ENCODE peak calls at places on chromosomes 11 and 22, in four cellular contexts. R is astrocyte of the spinal cord, V is progenitor cell of endocrine pancreas, M is tibial nerve. X is an unnamed sample.

GRCh38 chr11:77095551-77096490 is 6.8 kb upstream of the OMP start:
- DNase-seq in V (no peak), R (no peak), M (no peak), X (no peak)

GRCh38 chr11:102467080-102467708 is 14.6 kb upstream of the TMEM123 start:
- DNase-seq in V (no peak), M (no peak), R (no peak), X (no peak)

GRCh38 chr22:47151490-47151889 is 389.0 kb downstream of the TBC1D22A start:
- DNase-seq in M (no peak), V (no peak), R (peak; percentile 52), X (no peak)

GRCh38 chr11:6900327-6900999 is 8.2 kb upstream of the OR2D2 start:
- DNase-seq in M (no peak), R (no peak), V (no peak), X (no peak)

GRCh38 chr11:86637976-86638375 is 34.4 kb downstream of the ME3 start:
- DNase-seq in M (no peak), R (peak; percentile 87), V (no peak), X (no peak)

GRCh38 chr22:45291061-45291930 is 6.5 kb downstream of the UPK3A start:
- DNase-seq in V (no peak), M (no peak), R (no peak), X (no peak)

GRCh38 chr22:38927033-38927789 is 30.2 kb upstream of the APOBEC3A start:
- DNase-seq in R (peak; percentile 46), M (peak; percentile 49), V (peak; percentile 70), X (no peak)

GRCh38 chr11:128497057-128497957 is 90.1 kb downstream of the ETS1 start:
- DNase-seq in M (no peak), R (peak; percentile 99), V (no peak), X (no peak)

GRCh38 chr11:3841426-3842304 is 906 bp upstream of the RHOG start:
- DNase-seq in R (peak; percentile 89), M (peak; percentile 67), V (peak; percentile 79), X (peak; percentile 68)

GRCh38 chr11:47111318-47111804 is 65.3 kb downstream of the ARFGAP2 start:
- DNase-seq in M (no peak), V (no peak), R (no peak), X (no peak)

GRCh38 chr11:39236916-39237315 is 2222.5 kb downstream of the LRRC4C start:
- DNase-seq in V (no peak), M (no peak), R (no peak), X (no peak)

GRCh38 chr22:46649176-46650077 is 29.2 kb downstream of the GRAMD4 start:
- DNase-seq in R (peak; percentile 43), V (no peak), M (no peak), X (no peak)

GRCh38 chr11:7278314-7278917 is 26.7 kb downstream of the SYT9 start:
- DNase-seq in R (peak; percentile 29), V (no peak), M (no peak), X (no peak)

GRCh38 chr11:104547996-104548661 is 350.1 kb downstream of the CASP12 start:
- DNase-seq in R (peak; percentile 14), M (no peak), V (no peak), X (no peak)

GRCh38 chr11:35964846-35965245 is 21.0 kb downstream of the LDLRAD3 start:
- DNase-seq in V (no peak), R (no peak), M (no peak), X (no peak)

GRCh38 chr22:27906241-27906640 is 12.8 kb downstream of the PITPNB start:
- DNase-seq in R (peak; percentile 20), M (no peak), V (no peak), X (no peak)

GRCh38 chr11:86805873-86806310 is 5.5 kb downstream of the PRSS23 start:
- DNase-seq in M (no peak), R (no peak), V (no peak), X (no peak)

GRCh38 chr11:71239581-71239980 is 12.8 kb downstream of the SHANK2 start:
- DNase-seq in V (no peak), M (no peak), R (no peak), X (no peak)

GRCh38 chr11:73480677-73481076 is 104.5 kb downstream of the RELT start:
- DNase-seq in M (no peak), R (no peak), V (no peak), X (no peak)

GRCh38 chr22:30809086-30809485 is 114.4 kb downstream of the OSBP2 start:
- DNase-seq in V (no peak), M (no peak), R (peak; percentile 32), X (no peak)

GRCh38 chr11:71293961-71294782 is 41.8 kb upstream of the SHANK2 start:
- DNase-seq in V (no peak), R (no peak), M (no peak), X (no peak)

GRCh38 chr22:28341001-28341400 is 338.6 kb downstream of the TTC28 start:
- DNase-seq in V (no peak), R (peak; percentile 16), M (no peak), X (no peak)

GRCh38 chr22:22714600-22715361 is 70.4 kb downstream of the GGTLC2 start:
- DNase-seq in M (no peak), R (no peak), V (no peak), X (no peak)

GRCh38 chr22:29268511-29269229 is 602 bp downstream of the EWSR1 start:
- DNase-seq in R (peak; percentile 82), M (no peak), V (peak; percentile 53), X (no peak)

GRCh38 chr11:69002743-69003231 is 10.3 kb downstream of the MRGPRF start:
- DNase-seq in R (no peak), M (peak; percentile 11), V (no peak), X (peak; percentile 21)

GRCh38 chr11:36356201-36356600 is 60.1 kb downstream of the PRR5L start:
- DNase-seq in R (no peak), V (no peak), M (no peak), X (no peak)

GRCh38 chr11:77107950-77108349 is 5.3 kb downstream of the OMP start:
- DNase-seq in V (no peak), M (no peak), R (peak; percentile 92), X (no peak)

GRCh38 chr11:110077866-110078325 is 15.3 kb upstream of the ZC3H12C start:
- DNase-seq in M (no peak), R (peak; percentile 69), V (no peak), X (no peak)

GRCh38 chr11:113048820-113049555 is 87.8 kb downstream of the NCAM1 start:
- DNase-seq in R (peak; percentile 35), V (no peak), M (no peak), X (no peak)

GRCh38 chr11:33828604-33829429 is 54.5 kb upstream of the FBXO3 start:
- DNase-seq in M (no peak), R (no peak), V (no peak), X (no peak)

GRCh38 chr22:35477911-35478582 is 62.6 kb upstream of the RASD2 start:
- DNase-seq in R (peak; percentile 64), M (no peak), V (no peak), X (no peak)

GRCh38 chr11:120184371-120184945 is 26.4 kb upstream of the OAF start:
- DNase-seq in M (peak; percentile 55), R (no peak), V (peak; percentile 4), X (peak; percentile 21)

DNA sequence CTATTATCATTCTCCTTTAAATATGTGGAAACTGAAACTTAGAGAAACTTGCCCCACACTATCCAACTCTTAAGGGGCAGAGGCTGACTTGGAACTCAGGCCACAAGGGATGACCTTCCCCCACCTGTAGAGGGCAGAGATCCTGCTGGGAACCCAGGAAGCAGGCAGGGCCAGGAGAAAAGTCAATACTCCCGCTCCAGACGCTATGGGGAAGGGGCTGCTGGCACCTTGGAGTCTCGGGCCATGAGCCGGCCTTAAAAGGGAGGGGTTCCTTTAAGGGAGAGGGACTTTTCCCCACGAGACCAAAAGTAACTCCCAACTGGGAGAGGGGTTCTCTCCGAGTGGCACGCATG is 620 bp upstream of the ANO5 start:
- DNase-seq in V (peak; percentile 36), M (no peak), R (no peak), X (no peak)
- TF ChIP-seq CTCF in V (peak; percentile 59), M (no peak), R (no peak), X (no peak)

DNA sequence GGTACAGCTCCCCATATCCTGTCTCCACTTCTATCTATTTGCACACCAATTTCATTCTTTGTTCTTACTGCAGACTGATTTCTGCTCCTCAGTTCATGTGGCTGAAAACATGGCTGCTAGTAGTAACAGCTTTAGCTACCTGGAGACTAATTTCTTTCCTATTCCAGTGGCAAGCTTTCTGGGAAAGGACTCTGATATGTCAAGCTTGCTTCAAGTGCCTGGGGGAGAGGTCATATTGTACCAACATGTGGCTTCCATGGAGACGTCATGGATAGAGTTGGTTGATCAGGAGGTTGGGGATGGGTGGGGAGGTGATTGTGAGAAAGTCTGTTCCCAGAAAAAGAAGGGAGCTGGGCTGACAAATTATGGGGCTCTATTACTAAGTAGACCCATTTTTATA is 44.9 kb downstream of the ADM start:
- DNase-seq in M (no peak), V (no peak), R (no peak), X (no peak)
- TF ChIP-seq CTCF in M (no peak), V (no peak), R (no peak), X (no peak)

GRCh38 chr11:123163621-123164020 is 31.4 kb downstream of the CLMP start:
- DNase-seq in M (no peak), V (no peak), R (no peak), X (no peak)
- TF ChIP-seq CTCF in M (no peak), V (no peak), R (peak; percentile 22), X (no peak)

GRCh38 chr11:67615455-67616430 is 9.0 kb downstream of the NDUFV1 start:
- DNase-seq in V (no peak), R (no peak), M (no peak), X (no peak)
- TF ChIP-seq CTCF in V (peak; percentile 55), R (peak; percentile 54), M (no peak), X (no peak)

GRCh38 chr22:18068991-18069390 is 8.8 kb upstream of the PEX26 start:
- DNase-seq in R (no peak), V (no peak), M (no peak), X (no peak)

GRCh38 chr22:18071968-18072310 is 5.9 kb upstream of the PEX26 start:
- DNase-seq in V (no peak), M (no peak), R (no peak), X (no peak)

GRCh38 chr22:18070041-18070440 is 7.7 kb upstream of the PEX26 start:
- DNase-seq in R (no peak), V (no peak), M (no peak), X (no peak)

GRCh38 chr22:18068381-18068988 is 9.3 kb upstream of the PEX26 start:
- DNase-seq in V (no peak), M (no peak), R (no peak), X (no peak)

GRCh38 chr22:18070556-18071306 is 7.1 kb upstream of the PEX26 start:
- DNase-seq in V (no peak), M (no peak), R (no peak), X (no peak)
- TF ChIP-seq CTCF in V (peak; percentile 45), M (peak; percentile 10), R (peak; percentile 27), X (no peak)

DNA sequence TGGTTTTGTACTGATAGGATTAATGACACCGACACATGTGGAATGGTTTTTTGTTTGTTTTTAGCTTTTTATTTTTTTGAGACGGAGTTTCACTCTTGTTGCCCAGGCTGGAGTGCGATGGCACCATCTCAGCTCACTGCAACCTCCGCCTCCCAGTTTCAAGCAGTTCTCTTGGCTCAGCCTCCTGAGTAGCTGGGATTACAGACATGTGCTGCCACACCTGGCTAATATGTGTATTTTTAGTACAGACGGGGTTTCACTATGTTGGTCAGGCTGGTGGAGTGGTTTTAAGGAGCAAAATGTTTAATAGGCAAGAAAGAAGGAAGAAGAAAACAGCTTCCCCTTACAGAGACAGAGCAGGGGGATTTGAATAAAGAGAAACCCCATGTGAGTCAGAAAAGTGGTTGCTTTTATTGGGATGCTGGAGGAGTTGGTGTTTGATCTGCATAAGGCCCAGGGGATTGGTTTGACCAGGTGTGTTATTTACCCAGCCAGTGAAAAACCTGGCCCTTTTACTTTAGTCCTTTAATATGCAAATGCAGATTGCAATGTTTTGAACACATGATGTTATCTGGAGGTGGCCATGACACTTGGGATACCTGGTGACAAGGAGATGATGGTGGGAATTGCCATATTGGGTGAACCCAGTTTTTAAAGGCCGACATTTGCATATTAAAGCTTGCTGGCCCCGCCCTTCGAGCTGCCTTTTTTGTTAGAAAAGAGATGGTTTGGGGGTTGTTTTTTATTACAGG is 24.3 kb downstream of the SUSD2 start:
- DNase-seq in R (no peak), M (no peak), V (no peak), X (no peak)
- TF ChIP-seq CTCF in R (no peak), M (no peak), V (no peak), X (no peak)